ENCODE peak calls at places on chromosomes 13 and 19, in four cellular contexts. D is activated gamma-delta T cell treated with Interleukin-2 at 50 U/mL for 16 hours, X is progenitor cell of endocrine pancreas, M is endothelial cell. G is an unnamed sample.

GRCh38 chr13:113956571-113956970 is 17.3 kb downstream of the C13orf46 start:
- DNase-seq in M (no peak), X (no peak), D (no peak), G (no peak)

GRCh38 chr19:14113762-14114414 is 3.7 kb downstream of the PRKACA start:
- DNase-seq in M (no peak), D (peak), X (no peak), G (peak)

GRCh38 chr13:36959438-36960116 is 39.5 kb upstream of the SMAD9 start:
- DNase-seq in M (no peak), D (no peak), X (no peak), G (no peak)

GRCh38 chr13:30830638-30830965 is 75.5 kb upstream of the MEDAG start:
- DNase-seq in D (no peak), X (no peak), M (no peak), G (no peak)

GRCh38 chr13:42064966-42065365 is 16.5 kb downstream of the DGKH start:
- DNase-seq in D (no peak), X (no peak), M (no peak), G (no peak)

GRCh38 chr19:2487780-2488330 is 11.9 kb downstream of the GADD45B start:
- DNase-seq in D (no peak), M (no peak), X (no peak), G (no peak)

GRCh38 chr19:12527034-12527836 is 24.0 kb downstream of the ZNF564 start:
- DNase-seq in M (no peak), X (no peak), D (no peak), G (peak)

GRCh38 chr13:110329258-110329657 is 22.2 kb downstream of the COL4A2 start:
- DNase-seq in X (no peak), D (no peak), M (no peak), G (peak)

GRCh38 chr13:110869231-110869804 is 45.6 kb downstream of the ANKRD10 start:
- DNase-seq in M (no peak), D (no peak), X (no peak), G (peak)

GRCh38 chr13:44764334-44764733 is 188.2 kb upstream of the TSC22D1 start:
- DNase-seq in D (no peak), M (no peak), X (no peak), G (peak)

GRCh38 chr13:106661236-106661635 is 93.3 kb upstream of the ARGLU1 start:
- DNase-seq in X (no peak), D (no peak), M (no peak), G (no peak)

GRCh38 chr13:95020298-95020987 is 280.8 kb downstream of the ABCC4 start:
- DNase-seq in D (no peak), X (no peak), M (no peak), G (no peak)

GRCh38 chr13:27542220-27542619 is 78.1 kb downstream of the LNX2 start:
- DNase-seq in X (no peak), M (no peak), D (no peak), G (no peak)

GRCh38 chr13:48749699-48750473 is 96.2 kb downstream of the CYSLTR2 start:
- DNase-seq in M (peak), X (peak), D (peak), G (peak)

GRCh38 chr19:35352448-35353304 is 5.0 kb downstream of the FFAR1 start:
- DNase-seq in M (peak), X (peak), D (peak), G (peak)

GRCh38 chr13:33249066-33249465 is 36.5 kb downstream of the STARD13 start:
- DNase-seq in D (no peak), X (no peak), M (no peak), G (peak)

GRCh38 chr19:17376935-17377600 is at the start of gene PLVAP:
- DNase-seq in D (no peak), X (no peak), M (peak), G (no peak)

GRCh38 chr19:4206818-4207484 is 22.4 kb upstream of the EBI3 start:
- DNase-seq in D (no peak), M (no peak), X (no peak), G (peak)

GRCh38 chr13:49466240-49466914 is 22.3 kb downstream of the SETDB2 start:
- DNase-seq in D (no peak), M (no peak), X (no peak), G (no peak)

GRCh38 chr19:1473424-1473851 is 5.6 kb downstream of the C19orf25 start:
- DNase-seq in D (no peak), X (no peak), M (no peak), G (no peak)

GRCh38 chr19:13150919-13151604 is 851 bp downstream of the IER2 start:
- DNase-seq in X (no peak), D (peak), M (peak), G (no peak)

GRCh38 chr19:54654447-54655321 is 8.1 kb upstream of the LILRB4 start:
- DNase-seq in X (no peak), M (no peak), D (no peak), G (peak)

GRCh38 chr13:81957121-81957520 is 1616.2 kb upstream of the SPRY2 start:
- DNase-seq in D (no peak), X (no peak), M (no peak), G (no peak)

GRCh38 chr13:113820813-113821651 is 42.8 kb downstream of the GAS6 start:
- DNase-seq in D (no peak), X (no peak), M (no peak), G (peak)

GRCh38 chr13:27928805-27929753 is 9.3 kb downstream of the PDX1 start:
- DNase-seq in D (no peak), X (no peak), M (no peak), G (no peak)

GRCh38 chr13:46553521-46553885 is 533 bp downstream of the LRCH1 start:
- DNase-seq in X (peak), M (peak), D (peak), G (no peak)

GRCh38 chr19:4472174-4472974 is at the start of gene HDGFL2:
- DNase-seq in M (no peak), D (no peak), X (no peak), G (no peak)

GRCh38 chr13:106140476-106140875 is 395.0 kb downstream of the EFNB2 start:
- DNase-seq in X (no peak), D (no peak), M (no peak), G (no peak)

G was measured in SJCRH30.